ENCODE peak calls at places on chromosomes 7 and 10, in nine cellular contexts. U, L, E, C, M, G, H, D and N are unnamed samples.

GRCh38 chr10:129108994-129109393 is 358.0 kb upstream of the MGMT start:
- DNase-seq in G (no peak), E (no peak), L (no peak), C (no peak), D (no peak), H (no peak), M (no peak), U (no peak), N (no peak)

GRCh38 chr7:72098812-72099211 is 313.3 kb downstream of the CALN1 start:
- DNase-seq in C (no peak), G (no peak), U (no peak), H (no peak), M (no peak), E (no peak), L (no peak), D (peak; percentile 45), N (no peak)

GRCh38 chr7:105281966-105282365 is 106.8 kb downstream of the SRPK2 start:
- DNase-seq in D (no peak), C (no peak), E (no peak), L (no peak), U (no peak), G (no peak), H (no peak), M (no peak), N (no peak)

GRCh38 chr10:120917521-120918250 is 66.5 kb downstream of the WDR11 start:
- DNase-seq in M (no peak), E (peak; percentile 39), G (no peak), L (no peak), H (no peak), U (no peak), D (no peak), C (no peak), N (no peak)

GRCh38 chr7:17021205-17021604 is 139.4 kb upstream of the AGR3 start:
- DNase-seq in G (no peak), D (peak; percentile 9), M (no peak), H (no peak), U (no peak), C (no peak), L (no peak), E (peak; percentile 93), N (no peak)

GRCh38 chr10:24850726-24851300 is 101.6 kb downstream of the PRTFDC1 start:
- DNase-seq in E (no peak), L (no peak), H (no peak), U (no peak), M (no peak), C (no peak), D (no peak), G (no peak), N (no peak)

GRCh38 chr7:46583606-46584005 is 662.5 kb upstream of the IGFBP3 start:
- DNase-seq in U (no peak), L (no peak), G (no peak), C (no peak), D (no peak), E (peak; percentile 74), H (no peak), M (no peak), N (no peak)

GRCh38 chr7:21146642-21147423 is 281.1 kb upstream of the SP4 start:
- DNase-seq in E (no peak), G (no peak), L (no peak), M (no peak), H (no peak), D (no peak), U (peak; percentile 55), C (no peak), N (peak; percentile 9)

GRCh38 chr7:135262623-135263320 is 29.1 kb downstream of the STRA8 start:
- DNase-seq in L (no peak), G (no peak), C (no peak), U (no peak), M (no peak), E (peak; percentile 20), D (no peak), H (no peak), N (no peak)

GRCh38 chr7:8078418-8078817 is 109.8 kb downstream of the GLCCI1 start:
- DNase-seq in U (no peak), D (no peak), L (no peak), E (no peak), G (no peak), M (no peak), H (no peak), C (no peak), N (no peak)

GRCh38 chr7:6026011-6026819 is 5.0 kb upstream of the ANKRD61 start:
- DNase-seq in H (peak; percentile 75), G (no peak), D (peak; percentile 44), E (peak; percentile 19), C (peak; percentile 78), U (peak; percentile 77), L (peak; percentile 40), M (peak; percentile 85), N (peak; percentile 88)
- H3K36me3 ChIP-seq in H (peaks cover 86% of the 10 kb centered on the region), G (peaks cover 3% of the 10 kb centered on the region), D (no peaks in the 10 kb centered on the region), E (peaks cover 27% of the 10 kb centered on the region), C (peaks cover 9% of the 10 kb centered on the region), U (peaks cover 16% of the 10 kb centered on the region), L (peaks cover 72% of the 10 kb centered on the region), M (peaks cover 100% of the 10 kb centered on the region), N (peaks cover 51% of the 10 kb centered on the region)

DNA sequence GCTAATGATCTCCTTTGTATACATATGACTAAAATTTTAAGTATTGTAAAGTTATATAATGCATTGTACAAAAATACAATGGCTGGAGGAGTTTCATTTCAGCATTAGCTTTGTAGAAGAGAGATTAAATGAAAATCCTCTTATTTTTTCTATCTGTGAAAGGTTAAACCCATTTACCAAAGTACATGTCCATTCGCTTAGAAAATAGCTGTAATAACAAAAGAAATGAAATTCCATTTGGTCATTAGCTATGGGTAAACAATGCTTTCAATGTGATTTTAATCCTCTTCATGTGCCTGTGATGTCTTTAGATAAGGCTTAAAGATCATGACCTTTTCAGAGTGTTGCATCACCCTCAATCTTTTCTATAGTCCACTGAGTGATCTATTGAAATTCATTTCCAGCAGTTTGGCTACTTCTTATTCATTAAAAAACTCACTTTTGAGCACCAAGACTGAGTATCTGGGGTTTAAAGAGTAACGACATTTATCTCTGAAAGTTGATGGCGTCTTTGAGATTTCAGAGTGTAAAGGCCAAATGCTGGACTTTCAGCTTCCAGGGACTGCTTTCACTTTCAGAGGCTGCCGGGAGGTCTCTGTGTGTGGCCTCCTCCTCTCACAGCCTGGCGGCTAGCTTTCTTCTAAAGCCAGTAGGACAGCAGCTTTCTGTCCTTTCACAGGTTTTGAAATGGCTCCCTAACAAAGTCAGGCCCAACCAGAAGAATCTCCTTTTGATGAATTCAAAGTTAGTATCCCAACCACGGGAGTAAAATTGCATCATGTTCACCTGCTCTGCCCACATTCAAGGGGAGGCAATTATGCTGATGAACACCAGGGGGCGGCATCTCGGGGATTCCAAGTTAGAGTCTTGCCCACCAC is 701.4 kb upstream of the COBL start:
- DNase-seq in M (no peak), G (no peak), D (peak; percentile 50), L (peak; percentile 48), U (peak; percentile 86), E (no peak), C (no peak), H (no peak), N (peak; percentile 29)
- H3K4me3 ChIP-seq in M (peak overlapping the region; percentile 18), G (no peak overlapping the region), D (no peak overlapping the region), L (no peak overlapping the region), U (no peak overlapping the region), E (no peak overlapping the region), C (no peak overlapping the region), H (no peak overlapping the region), N (no peak overlapping the region)

GRCh38 chr7:99390941-99391602 is 16.5 kb downstream of the ARPC1B start:
- DNase-seq in M (no peak), U (no peak), H (no peak), L (no peak), C (no peak), E (no peak), D (no peak), G (no peak), N (peak; percentile 45)
- H3K36me3 ChIP-seq in M (peaks cover 89% of the 10 kb centered on the region), U (peaks cover 2% of the 10 kb centered on the region), H (peaks cover 79% of the 10 kb centered on the region), L (peaks cover 6% of the 10 kb centered on the region), C (peaks cover 3% of the 10 kb centered on the region), E (peaks cover 27% of the 10 kb centered on the region), D (no peaks in the 10 kb centered on the region), G (no peaks in the 10 kb centered on the region), N (peaks cover 23% of the 10 kb centered on the region)

DNA sequence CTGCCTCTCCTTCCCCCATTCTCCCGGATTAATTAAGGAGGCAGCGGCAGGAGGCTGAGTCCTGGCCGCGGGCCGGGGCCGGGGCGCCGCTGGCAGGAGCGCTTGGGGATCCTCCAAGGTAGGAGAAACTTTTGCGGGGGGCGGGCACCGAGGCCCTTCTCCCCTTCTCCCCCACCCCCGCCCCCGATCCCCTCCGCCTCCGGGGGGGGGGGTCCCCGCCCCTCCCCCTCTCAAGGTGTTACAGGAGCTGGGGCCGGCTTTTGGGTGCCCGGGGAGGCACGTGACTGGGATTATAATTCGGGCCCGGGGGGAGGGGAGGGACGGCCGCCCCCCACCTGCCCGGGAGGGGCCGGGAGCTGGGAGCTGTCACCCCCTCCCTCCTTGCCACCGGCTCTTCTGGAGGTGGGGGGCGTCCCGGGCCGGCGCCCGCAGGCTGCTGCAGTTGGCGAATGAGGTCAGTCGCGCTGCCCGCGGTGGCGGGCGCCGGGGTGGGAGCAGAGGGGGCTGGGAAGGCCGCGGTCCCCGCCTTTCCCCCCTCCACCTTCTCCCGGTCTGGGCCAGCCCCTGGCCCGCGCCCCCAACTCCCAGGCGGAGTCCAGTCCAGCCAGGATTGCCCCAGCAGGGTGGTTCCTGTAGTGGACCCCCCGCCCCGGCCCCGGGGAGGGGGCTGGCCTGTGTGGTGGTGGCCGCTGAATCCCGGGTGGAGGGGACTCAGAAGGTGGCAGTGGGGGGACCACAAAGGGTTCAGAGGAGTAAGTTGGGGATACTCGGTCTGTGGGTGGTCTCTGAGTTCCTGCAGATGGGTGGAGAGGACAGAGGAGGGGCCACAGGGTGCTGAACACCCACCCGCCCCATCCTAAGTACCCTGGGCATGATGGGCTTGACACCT is 597 bp downstream of the GTF2IRD1 start:
- DNase-seq in C (peak; percentile 49), U (no peak), M (no peak), G (peak; percentile 58), D (peak; percentile 55), H (no peak), E (no peak), L (peak; percentile 51), N (peak; percentile 89)
- H3K4me3 ChIP-seq in C (peak overlapping the region; percentile 80), U (peak overlapping the region; percentile 65), M (peak overlapping the region; percentile 72), G (peak overlapping the region; percentile 78), D (peak overlapping the region; percentile 70), H (peak overlapping the region; percentile 83), E (peak overlapping the region; percentile 71), L (peak overlapping the region; percentile 76), N (peak overlapping the region; percentile 66)